ENCODE peak calls at places on chromosome 21, in seven cellular contexts. Q is GM12865, E is heart left ventricle, U is lower leg skin, Y is gastrocnemius medialis, A is tibial artery, D is pancreas. H is an unnamed sample.

GRCh38 chr21:41877901-41878830 is 978 bp downstream of the PRDM15 start:
- DNase-seq in Q (peak), U (no peak), E (no peak), A (no peak), D (peak), Y (no peak), H (peak)

GRCh38 chr21:34640858-34641257 is 25.9 kb upstream of the RCAN1 start:
- DNase-seq in U (no peak), D (no peak), A (no peak), Y (no peak), Q (no peak), E (no peak), H (peak)

GRCh38 chr21:40622531-40622930 is 224.4 kb downstream of the DSCAM start:
- DNase-seq in D (no peak), Y (no peak), A (no peak), Q (no peak), E (no peak), U (no peak), H (no peak)

GRCh38 chr21:45831991-45832740 is 149.4 kb upstream of the COL6A1 start:
- DNase-seq in U (no peak), Y (no peak), D (no peak), E (no peak), A (no peak), Q (no peak), H (peak)

GRCh38 chr21:38012700-38013099 is 96.4 kb upstream of the KCNJ6 start:
- DNase-seq in D (no peak), Y (no peak), U (no peak), E (no peak), A (no peak), Q (no peak), H (no peak)

GRCh38 chr21:34603002-34603709 is 11.8 kb downstream of the RCAN1 start:
- DNase-seq in A (peak), E (peak), Y (peak), U (peak), D (peak), Q (peak), H (peak)

GRCh38 chr21:45388011-45388521 is 16.9 kb upstream of the COL18A1 start:
- DNase-seq in A (peak), D (peak), U (no peak), E (peak), Y (no peak), Q (no peak), H (no peak)

GRCh38 chr21:36297938-36298572 is 21.9 kb upstream of the MORC3 start:
- DNase-seq in E (peak), D (peak), Y (peak), U (peak), Q (peak), A (peak), H (peak)

GRCh38 chr21:34243562-34243961 is 120.2 kb upstream of the KCNE2 start:
- DNase-seq in Q (peak), E (no peak), A (no peak), Y (no peak), U (no peak), D (peak), H (peak)

GRCh38 chr21:45419162-45419561 is 14.2 kb downstream of the COL18A1 start:
- DNase-seq in U (no peak), A (no peak), Y (no peak), D (no peak), Q (no peak), E (peak), H (no peak)

GRCh38 chr21:23218667-23219066 is 2220.5 kb downstream of the NCAM2 start:
- DNase-seq in U (no peak), Y (no peak), Q (no peak), A (no peak), E (no peak), D (no peak), H (no peak)

GRCh38 chr21:42554251-42554937 is 40.7 kb downstream of the SLC37A1 start:
- DNase-seq in E (peak), D (no peak), Y (peak), A (peak), U (no peak), Q (no peak), H (no peak)

GRCh38 chr21:27129215-27129614 is 162.3 kb upstream of the ADAMTS5 start:
- DNase-seq in D (no peak), U (no peak), Y (no peak), E (no peak), Q (no peak), A (no peak), H (no peak)

GRCh38 chr21:41627428-41627827 is 119.5 kb upstream of the TMPRSS2 start:
- DNase-seq in Q (no peak), U (no peak), Y (no peak), E (no peak), D (no peak), A (no peak), H (peak)

DNA sequence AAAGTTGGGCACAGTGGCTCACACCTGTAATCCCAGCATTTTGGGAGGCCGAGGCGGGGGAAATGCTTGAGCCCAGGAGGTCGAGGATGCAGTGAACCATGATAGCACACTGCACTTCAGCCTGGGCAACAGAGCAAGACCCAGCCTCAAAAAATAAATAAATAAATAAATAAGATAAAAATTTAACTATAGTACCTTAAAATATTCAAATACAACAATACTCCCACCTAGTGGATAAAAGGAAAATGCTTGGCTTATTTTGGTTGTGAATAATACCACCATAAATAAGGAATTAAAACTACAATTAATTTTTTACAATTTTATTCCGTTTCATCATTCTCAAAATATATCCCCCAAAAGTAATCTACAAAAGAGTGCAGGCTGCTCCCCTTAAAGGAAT is 8.1 kb downstream of the PSMG1 start:
- DNase-seq in U (no peak), A (no peak), Y (no peak), E (no peak), D (no peak), Q (no peak), H (peak)
- TF ChIP-seq CTCF in U (no peak), A (peak), Y (peak), E (peak), D (peak), Q (peak), H (peak)

GRCh38 chr21:28885853-28886177 is 106.9 kb downstream of the LTN1 start:
- DNase-seq in A (no peak), Y (peak), E (no peak), Q (no peak), U (peak), D (no peak), H (peak)
- H3K4me3 ChIP-seq in A (no peak), Y (peak), E (no peak), Q (no peak), U (no peak), D (no peak), H (no peak)

GRCh38 chr21:32101206-32101763 is 177.6 kb downstream of the MIS18A start:
- DNase-seq in U (no peak), E (no peak), A (no peak), D (no peak), Q (no peak), Y (no peak), H (no peak)

GRCh38 chr21:32093758-32094463 is 184.9 kb downstream of the MIS18A start:
- DNase-seq in Y (no peak), Q (no peak), U (no peak), E (no peak), A (no peak), D (no peak), H (no peak)

GRCh38 chr21:32099812-32100416 is 178.9 kb downstream of the MIS18A start:
- DNase-seq in Q (peak), U (no peak), D (no peak), A (no peak), Y (no peak), E (no peak), H (no peak)

GRCh38 chr21:32094792-32095191 is 184.1 kb downstream of the MIS18A start:
- DNase-seq in Q (no peak), D (no peak), E (no peak), U (no peak), A (no peak), Y (no peak), H (peak)

DNA sequence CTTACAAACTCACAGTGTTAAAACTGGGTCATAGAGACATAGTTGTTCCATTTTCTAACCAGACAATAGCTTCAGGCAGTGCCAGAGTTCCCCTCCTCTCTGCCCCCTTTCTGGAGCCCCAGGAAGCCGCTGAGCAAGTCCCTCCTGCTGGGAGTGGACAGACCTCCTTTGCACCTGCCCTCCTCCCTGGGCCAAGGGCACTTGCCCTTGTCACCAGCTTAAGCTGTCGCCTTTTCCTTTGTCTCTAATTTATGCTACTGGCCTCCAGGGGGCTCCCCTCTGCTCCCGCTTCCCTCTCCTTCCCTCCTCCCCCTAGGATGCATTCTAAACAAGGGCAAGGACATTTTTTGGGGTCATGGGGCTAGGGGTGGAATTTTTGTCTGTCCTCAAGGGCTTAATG is 182.4 kb downstream of the MIS18A start:
- DNase-seq in Y (no peak), A (no peak), Q (peak), E (peak), D (no peak), U (no peak), H (no peak)
- TF ChIP-seq CTCF in Y (no peak), A (no peak), Q (peak), E (no peak), D (no peak), U (no peak), H (peak)

GRCh38 chr21:44301961-44302406 is 2.1 kb downstream of the PFKL start:
- DNase-seq in Y (no peak), A (no peak), Q (no peak), U (no peak), E (no peak), D (no peak), H (no peak)
- H3K4me3 ChIP-seq in Y (no peak), A (no peak), Q (peak), U (no peak), E (peak), D (no peak), H (no peak)

GRCh38 chr21:16855164-16855667 is 657.6 kb upstream of the CXADR start:
- DNase-seq in D (no peak), U (no peak), Q (no peak), Y (no peak), A (no peak), E (no peak), H (no peak)

DNA sequence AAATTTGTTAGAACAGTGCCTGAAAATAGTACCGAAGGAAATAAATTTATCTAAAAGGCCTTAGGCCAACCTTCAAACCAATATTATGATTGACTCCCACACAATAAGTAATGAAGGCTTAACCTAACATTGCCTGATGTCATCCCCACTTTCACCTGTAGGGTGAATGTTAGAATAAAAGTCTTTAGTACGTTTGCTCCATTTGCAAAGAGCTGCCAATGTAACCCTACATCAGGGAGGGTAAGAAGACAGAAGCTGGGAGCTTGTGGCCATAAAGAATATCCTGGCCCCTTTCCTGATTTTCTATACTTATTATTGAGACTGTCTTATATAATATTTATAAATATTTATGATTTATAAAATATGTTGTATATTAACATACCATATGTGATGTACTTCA is 661.8 kb upstream of the CXADR start:
- DNase-seq in Y (no peak), E (no peak), D (no peak), Q (no peak), A (no peak), U (no peak), H (no peak)
- TF ChIP-seq CTCF in Y (no peak), E (no peak), D (no peak), Q (no peak), A (no peak), U (no peak), H (no peak)

H was measured in fibroblast of villous mesenchyme.